ENCODE peak calls at places on chromosomes 11 and 22, in seven cellular contexts. R is H1, X is HepG2, Z is ovary, A is body of pancreas, V is adrenal gland, U is stomach. D is an unnamed sample.

GRCh38 chr11:36577859-36578258 is 10.1 kb downstream of the RAG1 start:
- DNase-seq in R (no peak), X (no peak), Z (no peak), A (no peak), V (no peak), U (no peak), D (no peak)

GRCh38 chr11:123143476-123143875 is 51.6 kb downstream of the CLMP start:
- DNase-seq in R (no peak), X (no peak), Z (no peak), A (no peak), V (no peak), U (no peak), D (no peak)

GRCh38 chr22:22759889-22760546 is 115.6 kb downstream of the GGTLC2 start:
- DNase-seq in R (no peak), X (no peak), Z (no peak), A (no peak), V (no peak), U (no peak), D (no peak)

GRCh38 chr11:60321051-60321450 is 6.0 kb upstream of the MS4A6E start:
- DNase-seq in R (no peak), X (no peak), Z (no peak), A (no peak), V (no peak), U (no peak), D (no peak)

GRCh38 chr11:70697701-70698100 is 299.4 kb downstream of the CTTN start:
- DNase-seq in R (no peak), X (no peak), Z (no peak), A (no peak), V (no peak), U (no peak), D (no peak)

GRCh38 chr11:82901165-82901938 is at the start of gene DDIAS:
- DNase-seq in R (peak), X (peak), Z (peak), A (peak), V (peak), U (peak), D (peak)

GRCh38 chr11:80165763-80166162 is 724.9 kb upstream of the TENM4 start:
- DNase-seq in R (no peak), X (no peak), Z (no peak), A (no peak), V (no peak), U (no peak), D (no peak)

GRCh38 chr22:46586531-46587011 is 33.6 kb upstream of the GRAMD4 start:
- DNase-seq in R (no peak), X (no peak), Z (peak), A (no peak), V (no peak), U (no peak), D (no peak)

GRCh38 chr22:44999687-45000086 is 10.1 kb downstream of the PHF21B start:
- DNase-seq in R (no peak), X (no peak), Z (no peak), A (no peak), V (no peak), U (no peak), D (no peak)

GRCh38 chr11:100546714-100547113 is 140.4 kb upstream of the ARHGAP42 start:
- DNase-seq in R (no peak), X (no peak), Z (no peak), A (no peak), V (no peak), U (no peak), D (peak)

GRCh38 chr11:78444726-78445125 is 27.1 kb upstream of the GAB2 start:
- DNase-seq in R (no peak), X (no peak), Z (no peak), A (no peak), V (no peak), U (no peak), D (no peak)

GRCh38 chr11:197741-198235 is 4.9 kb downstream of the SCGB1C1 start:
- DNase-seq in R (peak), X (no peak), Z (peak), A (no peak), V (no peak), U (peak), D (no peak)

GRCh38 chr11:200224-201003 is 6.8 kb downstream of the BET1L start:
- DNase-seq in R (peak), X (no peak), Z (no peak), A (no peak), V (no peak), U (peak), D (no peak)

GRCh38 chr11:198236-198806 is 5.4 kb downstream of the SCGB1C1 start:
- DNase-seq in R (no peak), X (no peak), Z (peak), A (no peak), V (no peak), U (peak), D (no peak)

GRCh38 chr11:199782-200181 is 6.9 kb downstream of the SCGB1C1 start:
- DNase-seq in R (peak), X (no peak), Z (no peak), A (no peak), V (no peak), U (peak), D (no peak)

DNA sequence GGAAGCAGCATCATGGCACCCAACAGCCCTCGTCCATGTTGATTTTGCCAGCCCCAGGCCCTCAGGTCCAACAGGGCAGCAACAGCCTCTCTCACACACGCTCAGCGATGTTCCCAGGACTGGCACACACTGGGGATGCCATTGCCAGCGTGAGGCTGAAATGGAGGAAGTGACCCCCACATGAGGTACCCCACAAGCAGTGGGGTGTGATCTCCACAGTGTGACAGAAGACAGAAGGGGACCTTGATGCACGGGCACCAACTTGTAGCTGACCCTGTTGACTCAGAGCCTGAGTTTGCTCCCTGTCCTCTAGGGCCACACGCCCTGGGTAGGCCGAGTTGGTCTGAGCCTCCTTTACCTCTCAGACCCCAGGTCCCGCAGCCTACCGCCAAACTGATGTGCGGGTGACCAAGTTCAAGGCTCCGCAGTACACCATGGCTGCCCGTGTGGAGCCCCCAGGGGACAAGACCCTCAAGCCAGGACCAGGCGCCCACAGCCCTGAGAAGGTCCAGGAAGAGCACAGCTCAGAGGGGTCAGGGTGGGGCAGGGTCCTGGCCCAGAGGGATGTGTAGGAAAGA is 6.2 kb downstream of the SCGB1C1 start:
- DNase-seq in R (peak), X (no peak), Z (peak), A (no peak), V (no peak), U (peak), D (no peak)
- TF ChIP-seq POLR2A in R (no peak), X (no peak), Z (no peak), A (no peak), V (no peak), U (no peak), D (no peak)

GRCh38 chr11:119030329-119031047 is at the start of gene SLC37A4:
- DNase-seq in R (peak), X (peak), Z (peak), A (peak), V (peak), U (peak), D (peak)
- TF ChIP-seq CTCF in R (peak), X (peak), Z (peak), A (peak), V (no peak), U (no peak), D (peak)

GRCh38 chr11:19756675-19757475 is 44.2 kb downstream of the NAV2 start:
- DNase-seq in R (no peak), X (no peak), Z (peak), A (no peak), V (no peak), U (no peak), D (peak)
- H3K4me3 ChIP-seq in R (no peak), X (no peak), Z (no peak), A (no peak), V (no peak), U (no peak), D (no peak)

DNA sequence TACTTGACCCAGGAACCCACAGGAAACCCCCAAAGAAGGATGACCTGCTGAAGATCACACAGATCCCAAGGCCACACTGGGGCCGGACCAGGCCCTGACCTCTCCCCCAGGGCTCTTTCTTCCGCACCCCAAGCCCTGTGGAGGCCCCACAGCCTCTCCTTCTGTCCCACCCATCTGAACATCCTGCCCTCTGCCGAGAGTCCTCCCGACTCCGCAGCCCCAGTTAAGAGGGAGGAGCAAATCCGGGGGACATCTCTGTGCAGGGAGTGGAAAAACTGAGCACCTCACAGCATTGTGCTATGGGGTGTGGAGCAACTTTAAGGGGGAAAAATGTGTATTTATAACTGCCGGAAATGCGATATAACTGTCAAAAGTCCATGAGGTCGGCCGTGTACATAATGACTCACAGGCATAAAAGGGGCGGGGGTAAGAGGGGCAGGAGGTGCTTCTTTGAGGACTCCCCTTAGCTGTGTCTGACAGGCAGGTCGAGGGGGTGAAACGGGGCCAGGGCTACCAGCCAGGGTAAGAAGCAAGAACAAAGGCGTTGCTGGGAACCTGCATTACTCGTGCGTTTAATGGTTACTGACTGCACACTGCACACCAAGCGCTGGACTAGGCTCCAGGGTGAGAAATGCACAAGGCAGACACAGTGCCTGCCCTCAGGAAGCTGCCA is 57.2 kb downstream of the WNT11 start:
- DNase-seq in R (no peak), X (peak), Z (no peak), A (no peak), V (no peak), U (no peak), D (no peak)
- TF ChIP-seq POLR2A in R (no peak), X (no peak), Z (no peak), A (no peak), V (no peak), U (no peak), D (no peak)

GRCh38 chr11:74473382-74474201 is 6.2 kb upstream of the KCNE3 start:
- DNase-seq in R (peak), X (no peak), Z (no peak), A (no peak), V (no peak), U (no peak), D (no peak)
- TF ChIP-seq CTCF in R (no peak), X (no peak), Z (no peak), A (no peak), V (no peak), U (no peak), D (no peak)

DNA sequence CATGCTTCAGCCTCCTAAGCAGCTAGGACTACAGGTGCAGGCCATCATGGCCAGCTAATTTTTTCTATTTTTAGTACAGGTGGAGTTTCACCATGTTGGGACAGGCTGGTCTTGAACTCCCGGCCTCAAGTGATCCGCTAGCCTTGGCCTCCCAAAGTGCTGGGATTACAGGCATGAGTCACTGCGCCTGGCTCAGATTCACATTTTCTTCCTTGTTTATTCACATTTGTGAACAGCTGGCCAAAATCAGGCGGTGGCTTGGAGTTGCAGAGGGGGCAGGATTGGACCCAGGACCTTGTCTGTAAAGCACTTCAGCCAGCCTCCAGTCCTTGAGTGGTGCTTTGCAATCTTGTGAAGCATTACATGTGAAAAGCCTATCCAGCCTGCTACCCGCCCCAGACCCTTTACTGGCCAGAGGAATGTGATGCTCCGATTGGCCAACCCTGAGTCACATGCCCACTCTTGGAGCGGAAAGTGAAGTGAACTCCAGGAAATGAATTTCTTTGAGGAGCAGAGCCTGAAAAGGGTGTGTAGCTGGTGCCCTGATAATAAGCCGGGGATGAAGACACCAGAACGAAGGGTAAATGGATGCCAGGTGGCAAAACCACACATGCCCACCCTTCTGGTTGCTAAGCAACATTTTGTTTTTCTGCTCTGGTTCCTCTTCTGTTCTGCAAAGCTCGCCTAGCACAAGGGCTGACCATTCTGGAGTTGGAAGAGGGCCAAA is 62.6 kb upstream of the PTPRJ start:
- DNase-seq in R (no peak), X (peak), Z (peak), A (peak), V (peak), U (peak), D (peak)
- H3K4me3 ChIP-seq in R (no peak), X (no peak), Z (no peak), A (no peak), V (peak), U (no peak), D (no peak)

GRCh38 chr22:35054064-35054463 is 11.9 kb upstream of the ISX start:
- DNase-seq in R (no peak), X (no peak), Z (no peak), A (no peak), V (no peak), U (no peak), D (no peak)

GRCh38 chr22:35051791-35052190 is 14.2 kb upstream of the ISX start:
- DNase-seq in R (no peak), X (no peak), Z (no peak), A (no peak), V (no peak), U (no peak), D (no peak)

GRCh38 chr22:35056486-35056885 is 9.5 kb upstream of the ISX start:
- DNase-seq in R (no peak), X (no peak), Z (no peak), A (no peak), V (no peak), U (no peak), D (no peak)

GRCh38 chr22:35051034-35051535 is 14.9 kb upstream of the ISX start:
- DNase-seq in R (no peak), X (no peak), Z (no peak), A (no peak), V (no peak), U (no peak), D (no peak)

DNA sequence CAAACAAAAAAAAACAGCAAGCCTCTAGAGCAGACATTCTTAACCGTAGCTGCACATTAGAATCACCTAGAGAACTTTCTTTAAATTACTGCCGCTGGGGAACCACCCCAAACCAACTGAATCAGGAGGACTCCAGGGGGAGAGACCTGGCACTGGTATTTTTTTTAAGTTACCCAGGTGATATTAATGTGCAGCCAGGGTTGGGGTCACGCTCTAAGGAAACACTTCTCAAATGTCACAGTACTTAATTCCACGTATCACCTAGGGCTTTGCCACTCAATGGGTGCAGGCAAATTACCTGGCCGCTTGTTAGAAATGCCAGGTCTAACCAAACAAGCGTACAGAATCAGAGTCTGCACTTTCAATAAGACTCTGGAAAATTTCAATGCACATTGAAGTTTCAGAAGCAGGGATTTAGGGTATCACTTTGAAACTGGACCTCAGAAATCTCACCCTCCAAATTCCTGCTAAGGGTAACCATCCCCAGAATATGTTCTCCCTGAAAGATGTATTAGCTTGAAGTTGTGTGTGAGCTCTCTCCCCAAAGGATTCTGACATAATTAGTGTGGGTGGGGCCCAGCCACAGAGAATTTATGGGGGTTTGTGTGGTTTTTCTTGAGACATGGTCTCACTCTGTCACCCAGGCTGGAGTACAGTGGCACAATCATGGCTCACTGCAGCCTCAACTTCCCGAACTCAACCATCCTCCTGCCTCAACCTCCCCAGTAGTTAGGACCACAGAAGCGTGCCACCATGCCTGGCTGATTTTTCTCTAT is 12.7 kb upstream of the ISX start:
- DNase-seq in R (no peak), X (no peak), Z (no peak), A (no peak), V (no peak), U (no peak), D (no peak)
- TF ChIP-seq POLR2A in R (no peak), X (no peak), Z (no peak), A (no peak), V (no peak), U (no peak), D (no peak)

GRCh38 chr11:64180871-64181270 is 5.1 kb upstream of the STIP1 start:
- DNase-seq in R (no peak), X (no peak), Z (no peak), A (no peak), V (no peak), U (no peak), D (no peak)

GRCh38 chr11:64181506-64182411 is 4.2 kb upstream of the STIP1 start:
- DNase-seq in R (peak), X (peak), Z (peak), A (peak), V (peak), U (peak), D (peak)

GRCh38 chr11:64183890-64184289 is 2.1 kb upstream of the STIP1 start:
- DNase-seq in R (no peak), X (no peak), Z (no peak), A (no peak), V (no peak), U (no peak), D (no peak)

GRCh38 chr11:64186205-64187165 is 514 bp downstream of the STIP1 start:
- DNase-seq in R (no peak), X (no peak), Z (no peak), A (peak), V (no peak), U (no peak), D (no peak)

GRCh38 chr11:64185323-64186204 is at the start of gene STIP1:
- DNase-seq in R (peak), X (peak), Z (peak), A (peak), V (peak), U (peak), D (peak)
- TF ChIP-seq CTCF in R (no peak), X (peak), Z (peak), A (peak), V (peak), U (no peak), D (no peak)